ENCODE peak calls at places on chromosomes 1 and 21, in seven cellular contexts. D is foreskin fibroblast; C is mucosa of descending colon; P is right cardiac atrium; U is CD4-positive, CD25-positive, alpha-beta regulatory T cell; K is testis; O is AG10803. X is an unnamed sample.

GRCh38 chr1:65147424-65148177 is 402 bp upstream of the AK4 start:
- DNase-seq in O (no peak), P (peak), D (peak), U (no peak), K (peak), C (peak), X (peak)

GRCh38 chr1:207958376-207959139 is 47.6 kb upstream of the CD34 start:
- DNase-seq in D (no peak), O (no peak), K (no peak), C (no peak), U (no peak), P (peak), X (no peak)

GRCh38 chr1:11741482-11741881 is 5.5 kb downstream of the AGTRAP start:
- DNase-seq in P (no peak), C (no peak), K (no peak), D (no peak), O (no peak), U (no peak), X (no peak)

GRCh38 chr21:15343066-15343465 is 278.3 kb upstream of the NRIP1 start:
- DNase-seq in D (no peak), O (no peak), K (no peak), U (no peak), P (no peak), C (no peak), X (no peak)

GRCh38 chr1:43614211-43614610 is 35.7 kb upstream of the KDM4A start:
- DNase-seq in D (no peak), O (no peak), P (peak), K (no peak), U (no peak), C (no peak), X (no peak)

GRCh38 chr1:111852216-111852615 is 96.5 kb downstream of the DDX20 start:
- DNase-seq in P (no peak), C (no peak), K (no peak), U (no peak), D (no peak), O (no peak), X (no peak)

GRCh38 chr1:59750612-59751395 is 63.9 kb upstream of the HOOK1 start:
- DNase-seq in P (peak), K (peak), C (no peak), U (no peak), D (peak), O (peak), X (no peak)

GRCh38 chr1:151945725-151946365 is 36.5 kb upstream of the THEM4 start:
- DNase-seq in U (peak), O (peak), C (peak), P (peak), K (peak), D (peak), X (peak)

GRCh38 chr1:66532798-66533783 is 862 bp upstream of the SGIP1 start:
- DNase-seq in C (no peak), D (peak), K (peak), U (no peak), O (peak), P (peak), X (peak)

GRCh38 chr1:6241887-6242740 is 1.9 kb upstream of the HES3 start:
- DNase-seq in C (no peak), O (no peak), P (peak), D (peak), K (no peak), U (no peak), X (no peak)

GRCh38 chr1:16204216-16204615 is 8.2 kb downstream of the ARHGEF19 start:
- DNase-seq in P (no peak), K (no peak), O (no peak), C (no peak), D (no peak), U (no peak), X (no peak)

GRCh38 chr1:85448358-85448757 is 16.6 kb downstream of the DDAH1 start:
- DNase-seq in K (no peak), C (no peak), O (peak), P (no peak), U (no peak), D (peak), X (no peak)

GRCh38 chr1:180415985-180416633 is 86.3 kb downstream of the ACBD6 start:
- DNase-seq in O (peak), K (no peak), P (no peak), C (no peak), U (no peak), D (peak), X (no peak)

GRCh38 chr21:44519346-44520325 is 20.4 kb downstream of the KRTAP10-1 start:
- DNase-seq in P (peak), C (no peak), O (no peak), U (no peak), K (no peak), D (no peak), X (no peak)

GRCh38 chr21:23887709-23888303 is 1719.5 kb downstream of the MRPL39 start:
- DNase-seq in K (no peak), U (peak), O (no peak), D (no peak), P (no peak), C (no peak), X (no peak)

GRCh38 chr21:41250519-41250918 is 66.1 kb upstream of the FAM3B start:
- DNase-seq in P (peak), K (no peak), O (peak), C (no peak), D (peak), U (no peak), X (no peak)

GRCh38 chr21:36976882-36977651 is 10.6 kb upstream of the HLCS start:
- DNase-seq in D (peak), K (peak), C (peak), U (no peak), O (peak), P (no peak), X (peak)

GRCh38 chr21:33799378-33800090 is 116.1 kb downstream of the ATP5PO start:
- DNase-seq in O (no peak), P (peak), K (peak), D (peak), C (no peak), U (no peak), X (no peak)

GRCh38 chr1:79353224-79353623 is 346.7 kb upstream of the ADGRL4 start:
- DNase-seq in K (peak), D (peak), U (no peak), O (peak), C (peak), P (no peak), X (peak)

GRCh38 chr1:94983343-94983742 is 56.4 kb upstream of the CNN3 start:
- DNase-seq in D (peak), P (no peak), K (no peak), C (peak), U (no peak), O (peak), X (no peak)

GRCh38 chr1:57340361-57341192 is 83.3 kb downstream of the DAB1 start:
- DNase-seq in O (no peak), C (peak), U (no peak), P (no peak), K (no peak), D (no peak), X (no peak)

GRCh38 chr21:37748351-37748750 is 167.9 kb downstream of the KCNJ6 start:
- DNase-seq in O (no peak), D (no peak), U (no peak), P (no peak), K (no peak), C (no peak), X (no peak)

GRCh38 chr1:1185101-1185765 is 11.6 kb downstream of the TTLL10 start:
- DNase-seq in K (no peak), C (no peak), P (peak), O (no peak), D (no peak), U (peak), X (peak)

GRCh38 chr1:182786223-182787001 is 3.2 kb upstream of the NPL start:
- DNase-seq in U (no peak), D (peak), O (peak), P (peak), C (peak), K (peak), X (peak)
- H3K4me3 ChIP-seq in U (no peak), D (no peak), O (no peak), P (no peak), C (no peak), K (no peak), X (no peak)

DNA sequence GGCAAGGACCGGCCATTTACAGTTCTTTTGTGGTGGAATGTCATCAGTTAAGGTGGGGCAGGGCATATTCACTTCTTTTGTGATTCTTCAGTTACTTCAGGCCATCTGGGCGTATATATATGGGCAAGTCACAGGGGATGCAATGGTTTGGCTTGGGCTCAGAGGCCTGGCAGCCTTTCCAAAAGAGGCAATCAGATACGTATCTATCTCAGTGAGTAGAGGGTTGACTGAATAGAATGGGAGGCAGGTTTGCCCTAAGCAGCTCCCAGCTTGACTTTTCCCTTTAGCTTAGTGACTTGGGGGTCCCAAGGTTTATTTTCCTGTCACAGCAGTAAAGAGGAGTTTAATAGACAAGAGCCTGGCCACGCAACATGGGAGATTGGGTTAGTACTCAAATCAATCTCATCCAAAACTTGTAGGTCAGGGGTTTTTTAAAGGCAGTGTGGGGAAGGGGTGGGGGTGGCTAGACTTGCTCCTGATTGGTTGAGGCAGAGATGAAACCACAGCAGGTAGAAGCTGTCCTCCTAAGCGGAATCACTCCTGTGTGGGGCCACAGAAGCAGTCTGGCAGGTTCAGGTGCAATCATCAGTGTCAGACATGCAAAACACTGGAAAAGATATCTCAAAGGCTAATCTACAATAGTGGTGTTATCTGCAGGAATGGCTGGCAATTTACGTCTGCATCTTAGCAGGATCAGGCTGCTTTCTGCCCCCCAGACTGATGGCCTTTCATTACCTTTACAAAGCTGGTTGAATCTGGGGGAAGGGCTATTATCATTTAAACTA is 112.9 kb downstream of the TLR5 start:
- DNase-seq in C (no peak), D (no peak), O (no peak), U (no peak), K (no peak), P (no peak), X (no peak)
- H3K4me3 ChIP-seq in C (no peak), D (no peak), O (no peak), U (no peak), K (no peak), P (no peak), X (no peak)

DNA sequence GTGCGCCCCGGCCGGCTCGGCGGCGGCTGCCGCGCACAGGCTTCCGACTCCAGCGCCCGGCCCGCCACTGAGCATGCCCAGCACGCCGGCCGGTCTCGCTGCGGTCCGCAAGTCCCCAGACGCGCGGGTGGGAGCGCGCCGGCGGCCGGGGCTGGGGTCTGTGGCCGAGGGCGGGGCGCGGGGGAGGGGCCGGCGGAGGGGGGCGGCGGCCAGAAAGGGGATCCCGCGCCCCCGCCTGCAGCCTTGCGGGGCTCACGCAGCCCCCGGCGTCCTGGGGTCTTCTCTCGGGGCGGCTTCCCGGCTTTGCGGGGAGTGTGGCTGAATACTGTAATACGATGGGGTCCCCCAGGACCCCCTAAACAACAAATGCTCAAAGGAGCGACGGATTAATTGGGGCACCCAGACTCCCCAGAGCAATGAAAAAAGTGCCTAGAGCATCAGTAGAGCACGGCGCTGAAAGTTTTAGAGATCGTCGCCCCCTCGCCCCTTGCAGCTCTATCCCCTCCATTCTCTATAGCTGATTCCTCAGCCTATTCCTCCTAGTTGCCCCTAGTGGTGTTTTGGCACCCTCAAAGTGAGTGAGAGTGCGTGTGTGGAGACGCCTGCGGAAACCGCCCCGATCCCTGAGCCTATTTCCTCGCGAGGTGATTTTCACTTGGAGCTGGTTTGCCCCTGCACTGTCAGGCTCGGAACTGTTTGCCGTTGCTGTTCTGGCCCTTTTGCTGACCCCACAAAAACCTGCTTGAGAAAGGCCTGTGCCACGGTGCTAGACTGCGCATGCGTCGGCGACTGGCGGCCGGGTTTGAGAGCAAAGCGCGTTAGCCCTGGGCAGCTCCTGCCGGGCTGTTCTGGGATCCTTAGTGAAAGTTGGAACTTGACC is at the start of gene VAV3:
- DNase-seq in D (peak), K (peak), C (peak), O (peak), U (peak), P (peak), X (peak)
- H3K4me3 ChIP-seq in D (peak), K (peak), C (peak), O (peak), U (peak), P (peak), X (peak)

DNA sequence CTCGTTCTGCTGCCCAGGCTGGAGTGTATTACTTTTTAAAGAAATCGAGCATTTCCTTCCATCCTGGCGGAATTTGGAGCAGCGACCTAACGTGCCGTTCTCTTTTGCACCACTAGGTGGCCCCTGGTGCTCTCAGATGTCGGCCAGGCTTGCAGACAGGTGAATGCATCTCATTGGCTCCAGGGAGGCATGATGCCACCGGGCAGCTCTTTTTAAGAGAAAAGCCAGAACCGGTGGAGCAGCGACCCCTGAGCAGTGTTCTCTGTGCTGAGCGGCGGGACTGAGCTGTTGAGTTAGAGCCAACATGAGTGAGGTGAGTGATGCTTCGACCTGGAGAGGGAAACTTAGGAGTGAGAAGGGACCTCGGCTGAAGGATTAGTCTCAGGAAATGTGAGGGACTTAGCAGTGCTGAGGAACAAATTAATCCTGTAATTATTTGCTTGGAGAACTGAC is at the start of gene PCP4:
- DNase-seq in D (peak), C (peak), K (peak), P (peak), U (no peak), O (peak), X (peak)
- H3K4me3 ChIP-seq in D (no peak), C (no peak), K (no peak), P (no peak), U (no peak), O (no peak), X (no peak)